ENCODE peak calls at places on chromosome 16, in nine cellular contexts. F, D, N, Y, M, Q, V, H and X are unnamed samples.

GRCh38 chr16:9316615-9317014 is 225.2 kb downstream of the HAPSTR1 start:
- DNase-seq in F (no peak), D (no peak), N (no peak), Y (no peak), M (no peak), Q (no peak), V (no peak), H (no peak), X (no peak)

GRCh38 chr16:84096447-84097005 is 20.2 kb downstream of the MBTPS1 start:
- DNase-seq in F (no peak), D (peak; percentile 49), N (no peak), Y (no peak), M (no peak), Q (no peak), V (no peak), H (no peak), X (no peak)

GRCh38 chr16:81905277-81905676 is 106.0 kb downstream of the SDR42E1 start:
- DNase-seq in F (no peak), D (no peak), N (no peak), Y (no peak), M (peak; percentile 62), Q (no peak), V (no peak), H (no peak), X (no peak)

GRCh38 chr16:58127634-58128033 is 1.5 kb downstream of the CFAP20 start:
- DNase-seq in F (no peak), D (no peak), N (no peak), Y (no peak), M (no peak), Q (peak; percentile 11), V (no peak), H (no peak), X (no peak)

GRCh38 chr16:56673916-56674315 is 4.3 kb downstream of the MT1H start:
- DNase-seq in F (peak; percentile 46), D (peak; percentile 30), N (peak; percentile 20), Y (no peak), M (peak; percentile 63), Q (peak; percentile 37), V (no peak), H (no peak), X (no peak)

GRCh38 chr16:25692734-25693508 is 1.2 kb downstream of the HS3ST4 start:
- DNase-seq in F (no peak), D (no peak), N (no peak), Y (no peak), M (peak; percentile 66), Q (no peak), V (peak; percentile 29), H (no peak), X (no peak)

GRCh38 chr16:398551-399277 is 1.7 kb downstream of the NME4 start:
- DNase-seq in F (no peak), D (no peak), N (no peak), Y (no peak), M (peak; percentile 62), Q (no peak), V (no peak), H (no peak), X (no peak)

GRCh38 chr16:11715246-11715947 is 27.3 kb downstream of the TXNDC11 start:
- DNase-seq in F (no peak), D (no peak), N (no peak), Y (no peak), M (no peak), Q (no peak), V (no peak), H (no peak), X (no peak)

GRCh38 chr16:27822529-27823437 is 240.7 kb downstream of the GSG1L start:
- DNase-seq in F (no peak), D (no peak), N (no peak), Y (no peak), M (no peak), Q (no peak), V (no peak), H (no peak), X (no peak)

GRCh38 chr16:9647981-9648701 is 534.1 kb downstream of the GRIN2A start:
- DNase-seq in F (no peak), D (no peak), N (no peak), Y (no peak), M (peak; percentile 58), Q (peak; percentile 9), V (peak; percentile 33), H (no peak), X (no peak)

GRCh38 chr16:85717393-85718152 is 28.8 kb upstream of the GINS2 start:
- DNase-seq in F (peak; percentile 61), D (peak; percentile 72), N (peak; percentile 47), Y (peak; percentile 49), M (peak; percentile 72), Q (no peak), V (peak; percentile 89), H (peak; percentile 57), X (peak; percentile 90)

GRCh38 chr16:74577882-74578366 is 29.0 kb downstream of the GLG1 start:
- DNase-seq in F (peak; percentile 70), D (no peak), N (peak; percentile 88), Y (peak; percentile 94), M (no peak), Q (peak; percentile 70), V (no peak), H (no peak), X (no peak)

GRCh38 chr16:20249247-20249646 is 78.1 kb downstream of the GP2 start:
- DNase-seq in F (no peak), D (no peak), N (no peak), Y (no peak), M (no peak), Q (no peak), V (no peak), H (no peak), X (no peak)

GRCh38 chr16:27579086-27579980 is 29.4 kb downstream of the KATNIP start:
- DNase-seq in F (peak; percentile 12), D (no peak), N (peak; percentile 22), Y (no peak), M (no peak), Q (peak; percentile 54), V (no peak), H (no peak), X (no peak)

GRCh38 chr16:58329147-58329546 is 34.3 kb upstream of the PRSS54 start:
- DNase-seq in F (peak; percentile 38), D (no peak), N (peak; percentile 7), Y (no peak), M (peak; percentile 57), Q (peak; percentile 29), V (no peak), H (no peak), X (no peak)

GRCh38 chr16:85520853-85521736 is 92.0 kb upstream of the GSE1 start:
- DNase-seq in F (no peak), D (peak; percentile 91), N (no peak), Y (peak; percentile 56), M (no peak), Q (peak; percentile 55), V (no peak), H (no peak), X (peak; percentile 85)

GRCh38 chr16:88502776-88503280 is 49.7 kb downstream of the ZFPM1 start:
- DNase-seq in F (no peak), D (no peak), N (no peak), Y (no peak), M (no peak), Q (no peak), V (no peak), H (no peak), X (no peak)
- H3K27ac ChIP-seq in F (no peak overlapping the region), D (no peak overlapping the region), N (no peak overlapping the region), Y (no peak overlapping the region), M (no peak overlapping the region), Q (no peak overlapping the region), V (no peak overlapping the region), H (no peak overlapping the region), X (no peak overlapping the region)

GRCh38 chr16:71693168-71693567 is 31.3 kb downstream of the PHLPP2 start:
- DNase-seq in F (no peak), D (no peak), N (no peak), Y (no peak), M (no peak), Q (no peak), V (no peak), H (no peak), X (no peak)

GRCh38 chr16:71687853-71688252 is 36.6 kb downstream of the PHLPP2 start:
- DNase-seq in F (no peak), D (no peak), N (no peak), Y (no peak), M (no peak), Q (no peak), V (no peak), H (no peak), X (no peak)
- H3K4me3 ChIP-seq in F (no peak overlapping the region), D (no peak overlapping the region), N (no peak overlapping the region), Y (no peak overlapping the region), M (no peak overlapping the region), Q (no peak overlapping the region), V (no peak overlapping the region), H (no peak overlapping the region), X (no peak overlapping the region)

GRCh38 chr16:47617732-47618131 is 156.6 kb downstream of the PHKB start:
- DNase-seq in F (no peak), D (no peak), N (no peak), Y (peak; percentile 6), M (peak; percentile 73), Q (peak; percentile 49), V (no peak), H (no peak), X (no peak)

GRCh38 chr16:47627056-47627455 is 165.9 kb downstream of the PHKB start:
- DNase-seq in F (no peak), D (no peak), N (no peak), Y (no peak), M (peak; percentile 51), Q (no peak), V (no peak), H (no peak), X (no peak)

GRCh38 chr16:47625115-47625567 is 164.0 kb downstream of the PHKB start:
- DNase-seq in F (no peak), D (no peak), N (no peak), Y (no peak), M (no peak), Q (no peak), V (no peak), H (no peak), X (no peak)

GRCh38 chr16:47624563-47624962 is 163.4 kb downstream of the PHKB start:
- DNase-seq in F (no peak), D (no peak), N (no peak), Y (no peak), M (no peak), Q (no peak), V (no peak), H (no peak), X (no peak)

DNA sequence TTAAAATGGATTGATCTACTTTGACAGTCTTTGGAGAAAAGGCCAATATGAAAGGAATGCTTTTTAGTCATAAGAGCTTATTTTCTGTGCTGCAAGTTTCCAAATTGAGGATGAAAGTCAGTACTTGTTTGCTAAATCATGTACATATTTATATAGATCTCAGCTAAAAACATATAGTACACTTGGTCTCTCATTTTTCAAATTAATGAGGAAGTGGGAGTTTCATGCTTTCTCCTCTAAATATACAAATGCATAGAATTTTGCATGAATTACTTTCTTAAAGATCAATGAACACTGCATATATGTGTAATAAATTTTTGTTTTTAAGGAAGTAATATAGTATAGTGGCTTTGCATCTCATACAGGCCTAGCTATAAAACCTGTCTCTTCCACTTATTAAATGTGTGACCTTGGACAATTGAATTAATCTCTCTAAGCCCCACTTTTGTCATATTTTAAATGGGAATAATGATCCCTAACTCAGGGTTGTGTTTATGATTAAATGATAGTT is 161.6 kb downstream of the PHKB start:
- DNase-seq in F (no peak), D (no peak), N (no peak), Y (no peak), M (no peak), Q (no peak), V (no peak), H (no peak), X (no peak)
- H3K27me3 ChIP-seq in F (no peaks in the 10 kb centered on the region), D (no peaks in the 10 kb centered on the region), N (no peaks in the 10 kb centered on the region), Y (no peaks in the 10 kb centered on the region), M (no peaks in the 10 kb centered on the region), Q (no peaks in the 10 kb centered on the region), V (no peaks in the 10 kb centered on the region), H (no peaks in the 10 kb centered on the region), X (no peaks in the 10 kb centered on the region)

GRCh38 chr16:22023505-22023904 is 15.6 kb downstream of the MOSMO start:
- DNase-seq in F (no peak), D (no peak), N (no peak), Y (no peak), M (peak; percentile 69), Q (no peak), V (no peak), H (no peak), X (no peak)
- H3K27ac ChIP-seq in F (no peak overlapping the region), D (no peak overlapping the region), N (no peak overlapping the region), Y (peak overlapping the region; percentile 33), M (no peak overlapping the region), Q (peak overlapping the region; percentile 1), V (no peak overlapping the region), H (no peak overlapping the region), X (no peak overlapping the region)